ENCODE peak calls at places on chromosomes 3 and 15, in four cellular contexts. One of them, this sample, is unnamed.
A peak's percentile ranks its signal among the peaks of the same experiment; 100 is the strongest.

GRCh38 chr3:144912968-144913367 is 941.3 kb downstream of the DIPK2A start:
- DNase-seq in GM12878: no peak
- DNase-seq in H1: no peak
- DNase-seq in HepG2: no peak
- DNase-seq in this sample: no peak

GRCh38 chr15:38868326-38869114 is 303.9 kb upstream of the RASGRP1 start:
- DNase-seq in HepG2: peak; percentile 11
- DNase-seq in GM12878: no peak
- DNase-seq in H1: no peak
- DNase-seq in this sample: no peak

GRCh38 chr3:105062853-105063252 is 303.9 kb upstream of the ALCAM start:
- DNase-seq in GM12878: no peak
- DNase-seq in H1: no peak
- DNase-seq in HepG2: no peak
- DNase-seq in this sample: no peak

GRCh38 chr3:163779396-163780344 is 1298.6 kb downstream of the SI start:
- DNase-seq in GM12878: no peak
- DNase-seq in HepG2: peak; percentile 69
- DNase-seq in H1: peak; percentile 51
- DNase-seq in this sample: no peak

GRCh38 chr15:40731034-40731433 is 24.0 kb downstream of the RMDN3 start:
- DNase-seq in H1: no peak
- DNase-seq in GM12878: no peak
- DNase-seq in HepG2: no peak
- DNase-seq in this sample: no peak

GRCh38 chr15:62262305-62262941 is 97.3 kb upstream of the C2CD4B start:
- DNase-seq in H1: no peak
- DNase-seq in GM12878: no peak
- DNase-seq in HepG2: no peak
- DNase-seq in this sample: no peak

GRCh38 chr3:130892759-130893239 is 1.1 kb upstream of the ATP2C1 start:
- DNase-seq in HepG2: peak; percentile 76
- DNase-seq in GM12878: peak; percentile 64
- DNase-seq in H1: no peak
- DNase-seq in this sample: peak; percentile 39

GRCh38 chr15:96585634-96586386 is 255.3 kb downstream of the NR2F2 start:
- DNase-seq in H1: no peak
- DNase-seq in GM12878: no peak
- DNase-seq in HepG2: no peak
- DNase-seq in this sample: peak; percentile 17

GRCh38 chr15:64461577-64462162 is 1.3 kb downstream of the ZNF609 start:
- DNase-seq in GM12878: no peak
- DNase-seq in HepG2: peak; percentile 6
- DNase-seq in H1: no peak
- DNase-seq in this sample: peak; percentile 56

GRCh38 chr3:138916824-138917223 is 30.1 kb downstream of the FOXL2 start:
- DNase-seq in HepG2: no peak
- DNase-seq in H1: no peak
- DNase-seq in GM12878: no peak
- DNase-seq in this sample: no peak

GRCh38 chr3:115246621-115247020 is 99.5 kb upstream of the ZBTB20 start:
- DNase-seq in H1: no peak
- DNase-seq in HepG2: no peak
- DNase-seq in GM12878: no peak
- DNase-seq in this sample: no peak

GRCh38 chr3:120028271-120029047 is 65.8 kb downstream of the GSK3B start:
- DNase-seq in H1: no peak
- DNase-seq in HepG2: no peak
- DNase-seq in GM12878: no peak
- DNase-seq in this sample: no peak

GRCh38 chr15:68211656-68212320 is 6.7 kb upstream of the CALML4 start:
- DNase-seq in HepG2: no peak
- DNase-seq in H1: no peak
- DNase-seq in GM12878: no peak
- DNase-seq in this sample: no peak

GRCh38 chr15:87777054-87777498 is 479.5 kb downstream of the NTRK3 start:
- DNase-seq in GM12878: no peak
- DNase-seq in HepG2: no peak
- DNase-seq in H1: no peak
- DNase-seq in this sample: no peak

GRCh38 chr3:10299679-10300078 is 6.9 kb upstream of the GHRL start:
- DNase-seq in GM12878: no peak
- DNase-seq in H1: no peak
- DNase-seq in HepG2: no peak
- DNase-seq in this sample: no peak

GRCh38 chr15:74399511-74400312 is 32.3 kb upstream of the CYP11A1 start:
- DNase-seq in HepG2: no peak
- DNase-seq in H1: no peak
- DNase-seq in GM12878: no peak
- DNase-seq in this sample: no peak

GRCh38 chr15:70643783-70644125 is 119.6 kb downstream of the UACA start:
- DNase-seq in HepG2: peak; percentile 66
- DNase-seq in GM12878: no peak
- DNase-seq in H1: no peak
- DNase-seq in this sample: no peak

GRCh38 chr3:132622148-132622547 is 25.1 kb downstream of the ACKR4 start:
- DNase-seq in HepG2: no peak
- DNase-seq in H1: no peak
- DNase-seq in GM12878: no peak
- DNase-seq in this sample: no peak

GRCh38 chr15:99303881-99304280 is 52.6 kb downstream of the LRRC28 start:
- DNase-seq in HepG2: peak; percentile 16
- DNase-seq in GM12878: no peak
- DNase-seq in H1: no peak
- DNase-seq in this sample: no peak

GRCh38 chr3:79367803-79368202 is 400.0 kb downstream of the ROBO1 start:
- DNase-seq in HepG2: no peak
- DNase-seq in GM12878: no peak
- DNase-seq in H1: no peak
- DNase-seq in this sample: no peak

GRCh38 chr15:26314577-26314976 is 451.4 kb upstream of the ATP10A start:
- DNase-seq in H1: no peak
- DNase-seq in GM12878: no peak
- DNase-seq in HepG2: no peak
- DNase-seq in this sample: no peak

GRCh38 chr3:191985691-191986090 is 524.7 kb downstream of the PYDC2 start:
- DNase-seq in H1: no peak
- DNase-seq in HepG2: no peak
- DNase-seq in GM12878: no peak
- DNase-seq in this sample: no peak

GRCh38 chr3:195896361-195897080 is 11.8 kb downstream of the TNK2 start:
- DNase-seq in GM12878: no peak
- DNase-seq in HepG2: no peak
- DNase-seq in H1: peak; percentile 49
- DNase-seq in this sample: peak; percentile 62

GRCh38 chr3:4981688-4982494 is 2.7 kb downstream of the BHLHE40 start:
- DNase-seq in HepG2: peak; percentile 70
- DNase-seq in GM12878: no peak
- DNase-seq in H1: no peak
- DNase-seq in this sample: no peak

GRCh38 chr3:156300929-156301806 is 180.8 kb downstream of the KCNAB1 start:
- DNase-seq in H1: no peak
- DNase-seq in GM12878: no peak
- DNase-seq in HepG2: no peak
- DNase-seq in this sample: no peak

GRCh38 chr15:93331545-93332117 is 242.6 kb upstream of the RGMA start:
- DNase-seq in H1: peak; percentile 69
- DNase-seq in HepG2: no peak
- DNase-seq in GM12878: no peak
- DNase-seq in this sample: no peak

GRCh38 chr3:37907906-37908305 is 46.2 kb downstream of the CTDSPL start:
- DNase-seq in H1: no peak
- DNase-seq in HepG2: peak; percentile 95
- DNase-seq in GM12878: peak; percentile 84
- DNase-seq in this sample: no peak
- TF ChIP-seq BRCA1 in H1: no peak
- TF ChIP-seq BRCA1 in HepG2: no peak
- TF ChIP-seq BRCA1 in GM12878: no peak
- TF ChIP-seq BRCA1 in this sample: no peak

GRCh38 chr15:43918717-43919116 is 91.9 kb downstream of the WDR76 start:
- DNase-seq in HepG2: no peak
- DNase-seq in GM12878: no peak
- DNase-seq in H1: no peak
- DNase-seq in this sample: no peak
- TF ChIP-seq ATF3 in HepG2: no peak
- TF ChIP-seq ATF3 in GM12878: no peak
- TF ChIP-seq ATF3 in H1: no peak
- TF ChIP-seq ATF3 in this sample: no peak

DNA sequence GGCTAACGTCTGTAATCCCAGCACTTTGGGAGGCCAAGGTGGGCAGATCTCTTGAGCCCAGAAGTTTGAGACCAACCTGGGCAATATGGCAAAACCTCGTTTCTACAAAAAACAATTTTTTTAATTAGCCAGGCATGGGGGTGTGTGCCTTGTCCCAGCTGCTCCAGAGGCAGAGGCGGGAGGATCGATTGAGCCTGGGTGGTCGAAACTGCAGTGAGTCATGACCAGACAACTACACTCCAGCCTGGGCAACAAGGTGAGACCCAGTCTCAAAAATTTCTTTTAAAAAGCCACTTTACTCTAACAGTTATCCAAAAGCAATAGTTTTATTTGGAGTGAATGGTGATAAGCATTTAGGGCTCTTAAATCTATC is 12.5 kb downstream of the TRIM59 start:
- DNase-seq in GM12878: no peak
- DNase-seq in HepG2: no peak
- DNase-seq in H1: no peak
- DNase-seq in this sample: no peak
- TF ChIP-seq BRCA1 in GM12878: no peak
- TF ChIP-seq BRCA1 in HepG2: no peak
- TF ChIP-seq BRCA1 in H1: no peak
- TF ChIP-seq BRCA1 in this sample: no peak

DNA sequence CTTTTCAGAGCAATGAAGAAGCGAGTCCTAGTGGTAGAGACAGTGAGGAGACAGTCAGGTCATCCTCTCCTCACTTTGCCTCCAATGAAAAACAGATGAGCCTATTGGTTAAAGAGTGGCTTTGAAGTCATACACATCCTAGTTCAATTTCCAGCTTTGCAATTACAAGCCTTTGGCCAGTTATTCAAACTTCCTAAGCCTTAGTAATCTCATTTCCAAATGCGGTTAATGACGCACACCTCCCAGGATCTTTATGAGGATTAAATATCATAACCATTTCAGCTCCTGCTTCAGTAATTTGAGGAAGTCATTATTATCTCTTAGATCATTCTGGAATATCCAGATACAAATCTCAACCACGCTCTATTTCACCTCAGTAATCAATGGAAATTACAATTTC is 10.0 kb upstream of the ST6GAL1 start:
- DNase-seq in HepG2: no peak
- DNase-seq in GM12878: no peak
- DNase-seq in H1: no peak
- DNase-seq in this sample: no peak
- TF ChIP-seq ATF3 in HepG2: no peak
- TF ChIP-seq ATF3 in GM12878: no peak
- TF ChIP-seq ATF3 in H1: no peak
- TF ChIP-seq ATF3 in this sample: peak; percentile 7

This sample was measured in K562.